ENCODE peak calls at places on chromosome 4, in eight cellular contexts. E is mesothelial cell of epicardium; A is fibroblast of lung; K is naive thymus-derived CD4-positive, alpha-beta T cell; F is AG08396; J is T-helper 2 cell; M is stimulated activated CD4-positive, alpha-beta T cell treated with anti-CD3 and anti-CD28 coated beads, Interleukin-12 subunit alpha, Interleukin-12 subunit beta, amount 100 ng/mL, for 48 hours; T is type B pancreatic cell. N is an unnamed sample.

GRCh38 chr4:143404555-143404954 is 67.9 kb downstream of the GAB1 start:
- DNase-seq in E (no peak), A (no peak), K (no peak), F (no peak), J (no peak), M (no peak), T (no peak), N (no peak)

GRCh38 chr4:114400531-114400930 is 198.1 kb upstream of the UGT8 start:
- DNase-seq in E (no peak), A (no peak), K (no peak), F (no peak), J (no peak), M (no peak), T (no peak), N (no peak)

GRCh38 chr4:83281326-83281725 is 3.3 kb downstream of the COQ2 start:
- DNase-seq in E (no peak), A (no peak), K (no peak), F (no peak), J (no peak), M (no peak), T (no peak), N (no peak)

GRCh38 chr4:87114245-87115062 is 106.0 kb downstream of the KLHL8 start:
- DNase-seq in E (no peak), A (no peak), K (no peak), F (no peak), J (no peak), M (no peak), T (no peak), N (no peak)

GRCh38 chr4:151676301-151676700 is 84.5 kb downstream of the GATB start:
- DNase-seq in E (no peak), A (peak; percentile 65), K (no peak), F (peak; percentile 75), J (no peak), M (no peak), T (no peak), N (no peak)

GRCh38 chr4:24853142-24853541 is 57.8 kb downstream of the SOD3 start:
- DNase-seq in E (no peak), A (no peak), K (no peak), F (no peak), J (no peak), M (no peak), T (no peak), N (no peak)

GRCh38 chr4:77617203-77617602 is 11.6 kb downstream of the CXCL13 start:
- DNase-seq in E (no peak), A (no peak), K (no peak), F (no peak), J (no peak), M (no peak), T (no peak), N (no peak)

GRCh38 chr4:99062120-99062519 is 26.5 kb downstream of the ADH5 start:
- DNase-seq in E (no peak), A (no peak), K (no peak), F (no peak), J (no peak), M (no peak), T (no peak), N (no peak)

GRCh38 chr4:41365726-41366125 is 109.0 kb downstream of the UCHL1 start:
- DNase-seq in E (no peak), A (no peak), K (no peak), F (no peak), J (no peak), M (no peak), T (no peak), N (peak; percentile 49)

GRCh38 chr4:152462047-152462446 is 73.8 kb downstream of the FBXW7 start:
- DNase-seq in E (no peak), A (no peak), K (no peak), F (no peak), J (no peak), M (no peak), T (no peak), N (no peak)

GRCh38 chr4:83139514-83140156 is 25.1 kb upstream of the PLAC8 start:
- DNase-seq in E (no peak), A (no peak), K (no peak), F (no peak), J (no peak), M (no peak), T (no peak), N (no peak)

GRCh38 chr4:2249526-2249991 is 7.6 kb upstream of the HAUS3 start:
- DNase-seq in E (no peak), A (no peak), K (no peak), F (peak; percentile 3), J (no peak), M (no peak), T (no peak), N (peak; percentile 15)

GRCh38 chr4:39729557-39729956 is 31.6 kb downstream of the UBE2K start:
- DNase-seq in E (no peak), A (peak; percentile 52), K (no peak), F (no peak), J (no peak), M (no peak), T (no peak), N (no peak)

GRCh38 chr4:16722386-16722785 is 176.1 kb downstream of the LDB2 start:
- DNase-seq in E (no peak), A (no peak), K (no peak), F (no peak), J (no peak), M (no peak), T (no peak), N (no peak)

GRCh38 chr4:144645621-144646522 is at the start of gene HHIP:
- DNase-seq in E (peak; percentile 47), A (peak; percentile 65), K (peak; percentile 5), F (peak; percentile 57), J (no peak), M (no peak), T (peak; percentile 77), N (peak; percentile 73)